ENCODE peak calls at places on chromosomes 16 and 17, in ten cellular contexts. One of them, this sample, is unnamed.

GRCh38 chr16:56780646-56781045 is 50.7 kb downstream of the NUP93 start:
- DNase-seq in NB4: peak; percentile 44
- DNase-seq in HFFc6: no peak
- DNase-seq in foreskin fibroblast: no peak
- DNase-seq in neural progenitor cell: no peak
- DNase-seq in fibroblast of lung: no peak
- DNase-seq in Calu3: no peak
- DNase-seq in glutamatergic neuron: no peak
- DNase-seq in tibial artery: no peak
- DNase-seq in AG10803: peak; percentile 8
- DNase-seq in this sample: no peak

GRCh38 chr16:78800535-78800934 is 701.1 kb downstream of the WWOX start:
- DNase-seq in NB4: no peak
- DNase-seq in HFFc6: no peak
- DNase-seq in foreskin fibroblast: no peak
- DNase-seq in neural progenitor cell: no peak
- DNase-seq in fibroblast of lung: no peak
- DNase-seq in Calu3: no peak
- DNase-seq in glutamatergic neuron: no peak
- DNase-seq in tibial artery: no peak
- DNase-seq in AG10803: no peak
- DNase-seq in this sample: no peak

GRCh38 chr16:27368358-27368722 is 33.6 kb upstream of the IL21R start:
- DNase-seq in NB4: no peak
- DNase-seq in HFFc6: no peak
- DNase-seq in foreskin fibroblast: no peak
- DNase-seq in neural progenitor cell: no peak
- DNase-seq in fibroblast of lung: no peak
- DNase-seq in Calu3: no peak
- DNase-seq in glutamatergic neuron: no peak
- DNase-seq in tibial artery: no peak
- DNase-seq in AG10803: no peak
- DNase-seq in this sample: no peak

GRCh38 chr16:23676924-23677480 is 1.7 kb upstream of the PLK1 start:
- DNase-seq in NB4: no peak
- DNase-seq in HFFc6: no peak
- DNase-seq in foreskin fibroblast: peak; percentile 80
- DNase-seq in neural progenitor cell: no peak
- DNase-seq in fibroblast of lung: no peak
- DNase-seq in Calu3: no peak
- DNase-seq in glutamatergic neuron: no peak
- DNase-seq in tibial artery: no peak
- DNase-seq in AG10803: no peak
- DNase-seq in this sample: no peak

GRCh38 chr16:89602273-89602951 is 11.0 kb upstream of the DPEP1 start:
- DNase-seq in NB4: peak; percentile 88
- DNase-seq in HFFc6: peak; percentile 79
- DNase-seq in foreskin fibroblast: peak; percentile 91
- DNase-seq in neural progenitor cell: peak; percentile 88
- DNase-seq in fibroblast of lung: peak; percentile 91
- DNase-seq in Calu3: peak; percentile 67
- DNase-seq in glutamatergic neuron: peak; percentile 79
- DNase-seq in tibial artery: no peak
- DNase-seq in AG10803: peak; percentile 67
- DNase-seq in this sample: peak; percentile 47

GRCh38 chr17:2704031-2704889 is 7.3 kb downstream of the CLUH start:
- DNase-seq in NB4: no peak
- DNase-seq in HFFc6: no peak
- DNase-seq in foreskin fibroblast: no peak
- DNase-seq in neural progenitor cell: no peak
- DNase-seq in fibroblast of lung: no peak
- DNase-seq in Calu3: no peak
- DNase-seq in glutamatergic neuron: peak; percentile 15
- DNase-seq in tibial artery: peak; percentile 51
- DNase-seq in AG10803: no peak
- DNase-seq in this sample: no peak

GRCh38 chr16:77191259-77191969 is 424 bp downstream of the MON1B start:
- DNase-seq in NB4: peak; percentile 73
- DNase-seq in HFFc6: no peak
- DNase-seq in foreskin fibroblast: peak; percentile 33
- DNase-seq in neural progenitor cell: peak; percentile 37
- DNase-seq in fibroblast of lung: no peak
- DNase-seq in Calu3: no peak
- DNase-seq in glutamatergic neuron: no peak
- DNase-seq in tibial artery: no peak
- DNase-seq in AG10803: peak; percentile 17
- DNase-seq in this sample: no peak

GRCh38 chr16:20695024-20695423 is 2.5 kb downstream of the ACSM1 start:
- DNase-seq in NB4: no peak
- DNase-seq in HFFc6: no peak
- DNase-seq in foreskin fibroblast: no peak
- DNase-seq in neural progenitor cell: no peak
- DNase-seq in fibroblast of lung: no peak
- DNase-seq in Calu3: no peak
- DNase-seq in glutamatergic neuron: no peak
- DNase-seq in tibial artery: no peak
- DNase-seq in AG10803: no peak
- DNase-seq in this sample: no peak

GRCh38 chr16:29761882-29762281 is 16.1 kb upstream of the C16orf54 start:
- DNase-seq in NB4: no peak
- DNase-seq in HFFc6: no peak
- DNase-seq in foreskin fibroblast: no peak
- DNase-seq in neural progenitor cell: no peak
- DNase-seq in fibroblast of lung: peak; percentile 20
- DNase-seq in Calu3: no peak
- DNase-seq in glutamatergic neuron: no peak
- DNase-seq in tibial artery: no peak
- DNase-seq in AG10803: no peak
- DNase-seq in this sample: no peak

GRCh38 chr17:162689-163088 is 18.8 kb downstream of the DOC2B start:
- DNase-seq in NB4: no peak
- DNase-seq in HFFc6: no peak
- DNase-seq in foreskin fibroblast: no peak
- DNase-seq in neural progenitor cell: no peak
- DNase-seq in fibroblast of lung: no peak
- DNase-seq in Calu3: no peak
- DNase-seq in glutamatergic neuron: no peak
- DNase-seq in tibial artery: no peak
- DNase-seq in AG10803: no peak
- DNase-seq in this sample: no peak

GRCh38 chr17:161481-161880 is 20.0 kb downstream of the DOC2B start:
- DNase-seq in NB4: no peak
- DNase-seq in HFFc6: no peak
- DNase-seq in foreskin fibroblast: no peak
- DNase-seq in neural progenitor cell: no peak
- DNase-seq in fibroblast of lung: no peak
- DNase-seq in Calu3: no peak
- DNase-seq in glutamatergic neuron: no peak
- DNase-seq in tibial artery: no peak
- DNase-seq in AG10803: no peak
- DNase-seq in this sample: no peak

GRCh38 chr17:165939-166338 is 15.5 kb downstream of the DOC2B start:
- DNase-seq in NB4: no peak
- DNase-seq in HFFc6: no peak
- DNase-seq in foreskin fibroblast: no peak
- DNase-seq in neural progenitor cell: no peak
- DNase-seq in fibroblast of lung: no peak
- DNase-seq in Calu3: no peak
- DNase-seq in glutamatergic neuron: no peak
- DNase-seq in tibial artery: no peak
- DNase-seq in AG10803: no peak
- DNase-seq in this sample: no peak

GRCh38 chr17:164536-165235 is 16.8 kb downstream of the DOC2B start:
- DNase-seq in NB4: peak; percentile 55
- DNase-seq in HFFc6: peak; percentile 34
- DNase-seq in foreskin fibroblast: peak; percentile 20
- DNase-seq in neural progenitor cell: peak; percentile 85
- DNase-seq in fibroblast of lung: peak; percentile 36
- DNase-seq in Calu3: peak; percentile 42
- DNase-seq in glutamatergic neuron: peak; percentile 77
- DNase-seq in tibial artery: no peak
- DNase-seq in AG10803: peak; percentile 40
- DNase-seq in this sample: peak; percentile 65

DNA sequence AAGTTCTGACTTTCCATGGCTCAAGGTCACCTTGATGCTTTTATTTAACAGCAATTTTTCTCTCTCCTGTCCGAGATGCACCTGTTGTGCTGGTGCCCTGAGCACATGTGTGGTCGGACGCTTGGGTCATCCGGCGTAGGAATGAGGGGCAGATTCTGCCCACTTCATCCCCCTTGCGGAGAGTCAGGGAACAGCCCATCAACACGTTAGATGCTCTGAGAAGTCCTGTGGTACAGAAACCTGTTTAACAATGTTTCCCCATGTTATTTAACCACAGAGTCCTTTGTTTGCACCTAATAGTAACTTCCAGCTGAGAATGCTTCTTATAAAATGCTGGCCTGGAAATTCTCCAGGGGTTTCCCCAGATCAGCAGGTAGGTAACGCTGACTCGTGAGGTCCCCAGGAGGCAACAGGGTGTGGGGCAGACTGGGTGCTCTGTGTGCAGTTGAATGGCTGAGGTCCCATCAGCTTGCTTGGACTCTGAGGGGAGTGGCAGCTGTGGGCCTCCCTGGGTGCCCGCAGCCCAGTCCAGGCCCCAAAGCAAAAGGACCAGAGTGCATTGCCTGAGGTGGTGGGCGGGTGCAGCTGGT is 17.8 kb downstream of the DOC2B start:
- DNase-seq in NB4: no peak
- DNase-seq in HFFc6: no peak
- DNase-seq in foreskin fibroblast: no peak
- DNase-seq in neural progenitor cell: peak; percentile 53
- DNase-seq in fibroblast of lung: no peak
- DNase-seq in Calu3: peak; percentile 42
- DNase-seq in glutamatergic neuron: no peak
- DNase-seq in tibial artery: no peak
- DNase-seq in AG10803: no peak
- DNase-seq in this sample: no peak
- TF ChIP-seq CTCF in NB4: no peak
- TF ChIP-seq CTCF in HFFc6: peak; percentile 44
- TF ChIP-seq CTCF in foreskin fibroblast: no peak
- TF ChIP-seq CTCF in neural progenitor cell: peak; percentile 52
- TF ChIP-seq CTCF in fibroblast of lung: no peak
- TF ChIP-seq CTCF in Calu3: peak; percentile 23
- TF ChIP-seq CTCF in glutamatergic neuron: peak; percentile 52
- TF ChIP-seq CTCF in tibial artery: no peak
- TF ChIP-seq CTCF in AG10803: peak; percentile 41
- TF ChIP-seq CTCF in this sample: peak; percentile 25

DNA sequence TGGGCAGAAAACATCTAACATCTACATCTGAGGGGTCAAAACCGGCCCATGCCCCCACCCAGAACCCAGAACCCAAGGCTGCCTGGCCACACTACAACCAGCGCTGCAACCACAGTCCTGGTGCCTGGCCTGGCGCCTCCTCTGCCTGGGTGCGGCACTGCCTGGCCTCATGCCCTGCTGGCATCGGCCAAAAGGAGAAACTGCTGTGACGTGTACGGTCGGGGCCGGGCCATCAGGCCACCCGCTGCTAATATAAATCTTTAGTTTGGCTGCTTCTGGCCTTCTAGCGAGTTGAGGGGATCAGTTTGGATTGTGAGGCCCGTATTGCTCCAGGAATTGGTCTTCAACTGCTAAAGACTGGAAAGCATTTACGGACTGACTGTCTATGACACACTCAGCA is 22.8 kb downstream of the TMEM204 start:
- DNase-seq in NB4: no peak
- DNase-seq in HFFc6: no peak
- DNase-seq in foreskin fibroblast: no peak
- DNase-seq in neural progenitor cell: no peak
- DNase-seq in fibroblast of lung: no peak
- DNase-seq in Calu3: no peak
- DNase-seq in glutamatergic neuron: no peak
- DNase-seq in tibial artery: no peak
- DNase-seq in AG10803: peak; percentile 32
- DNase-seq in this sample: no peak
- TF ChIP-seq CTCF in NB4: no peak
- TF ChIP-seq CTCF in HFFc6: no peak
- TF ChIP-seq CTCF in foreskin fibroblast: no peak
- TF ChIP-seq CTCF in neural progenitor cell: no peak
- TF ChIP-seq CTCF in fibroblast of lung: no peak
- TF ChIP-seq CTCF in Calu3: no peak
- TF ChIP-seq CTCF in glutamatergic neuron: no peak
- TF ChIP-seq CTCF in tibial artery: no peak
- TF ChIP-seq CTCF in AG10803: peak; percentile 2
- TF ChIP-seq CTCF in this sample: no peak

GRCh38 chr17:73048170-73048569 is 44.3 kb downstream of the SLC39A11 start:
- DNase-seq in NB4: no peak
- DNase-seq in HFFc6: no peak
- DNase-seq in foreskin fibroblast: no peak
- DNase-seq in neural progenitor cell: no peak
- DNase-seq in fibroblast of lung: no peak
- DNase-seq in Calu3: no peak
- DNase-seq in glutamatergic neuron: no peak
- DNase-seq in tibial artery: no peak
- DNase-seq in AG10803: no peak
- DNase-seq in this sample: no peak

GRCh38 chr17:73058022-73058421 is 34.5 kb downstream of the SLC39A11 start:
- DNase-seq in NB4: no peak
- DNase-seq in HFFc6: no peak
- DNase-seq in foreskin fibroblast: peak; percentile 52
- DNase-seq in neural progenitor cell: no peak
- DNase-seq in fibroblast of lung: peak; percentile 28
- DNase-seq in Calu3: no peak
- DNase-seq in glutamatergic neuron: no peak
- DNase-seq in tibial artery: no peak
- DNase-seq in AG10803: no peak
- DNase-seq in this sample: no peak

GRCh38 chr17:73050797-73051196 is 41.7 kb downstream of the SLC39A11 start:
- DNase-seq in NB4: no peak
- DNase-seq in HFFc6: no peak
- DNase-seq in foreskin fibroblast: no peak
- DNase-seq in neural progenitor cell: no peak
- DNase-seq in fibroblast of lung: no peak
- DNase-seq in Calu3: no peak
- DNase-seq in glutamatergic neuron: no peak
- DNase-seq in tibial artery: no peak
- DNase-seq in AG10803: no peak
- DNase-seq in this sample: no peak

GRCh38 chr17:73057196-73057595 is 35.3 kb downstream of the SLC39A11 start:
- DNase-seq in NB4: no peak
- DNase-seq in HFFc6: no peak
- DNase-seq in foreskin fibroblast: no peak
- DNase-seq in neural progenitor cell: no peak
- DNase-seq in fibroblast of lung: no peak
- DNase-seq in Calu3: no peak
- DNase-seq in glutamatergic neuron: no peak
- DNase-seq in tibial artery: no peak
- DNase-seq in AG10803: no peak
- DNase-seq in this sample: no peak

GRCh38 chr17:73052923-73053322 is 39.6 kb downstream of the SLC39A11 start:
- DNase-seq in NB4: no peak
- DNase-seq in HFFc6: no peak
- DNase-seq in foreskin fibroblast: no peak
- DNase-seq in neural progenitor cell: no peak
- DNase-seq in fibroblast of lung: no peak
- DNase-seq in Calu3: no peak
- DNase-seq in glutamatergic neuron: no peak
- DNase-seq in tibial artery: no peak
- DNase-seq in AG10803: no peak
- DNase-seq in this sample: no peak
- TF ChIP-seq CTCF in NB4: no peak
- TF ChIP-seq CTCF in HFFc6: no peak
- TF ChIP-seq CTCF in foreskin fibroblast: no peak
- TF ChIP-seq CTCF in neural progenitor cell: no peak
- TF ChIP-seq CTCF in fibroblast of lung: no peak
- TF ChIP-seq CTCF in Calu3: no peak
- TF ChIP-seq CTCF in glutamatergic neuron: no peak
- TF ChIP-seq CTCF in tibial artery: no peak
- TF ChIP-seq CTCF in AG10803: no peak
- TF ChIP-seq CTCF in this sample: no peak

GRCh38 chr17:29954405-29954804 is 13.0 kb downstream of the EFCAB5 start:
- DNase-seq in NB4: peak; percentile 21
- DNase-seq in HFFc6: no peak
- DNase-seq in foreskin fibroblast: no peak
- DNase-seq in neural progenitor cell: no peak
- DNase-seq in fibroblast of lung: no peak
- DNase-seq in Calu3: no peak
- DNase-seq in glutamatergic neuron: no peak
- DNase-seq in tibial artery: no peak
- DNase-seq in AG10803: no peak
- DNase-seq in this sample: no peak
- TF ChIP-seq CTCF in NB4: no peak
- TF ChIP-seq CTCF in HFFc6: peak; percentile 45
- TF ChIP-seq CTCF in foreskin fibroblast: peak; percentile 10
- TF ChIP-seq CTCF in neural progenitor cell: no peak
- TF ChIP-seq CTCF in fibroblast of lung: no peak
- TF ChIP-seq CTCF in Calu3: no peak
- TF ChIP-seq CTCF in glutamatergic neuron: no peak
- TF ChIP-seq CTCF in tibial artery: no peak
- TF ChIP-seq CTCF in AG10803: peak; percentile 12
- TF ChIP-seq CTCF in this sample: no peak